ENCODE peak calls at places on chromosome 6, in eight cellular contexts. L is HT-29, K is amniotic stem cell, B is CMK, S is neural progenitor cell, V is NCI-H69, Z is cardiac fibroblast, R is NCI-H1105. H is an unnamed sample.

GRCh38 chr6:35900448-35900847 is 20.4 kb downstream of the SRPK1 start:
- DNase-seq in L (no peak), K (no peak), B (no peak), S (no peak), V (no peak), Z (no peak), R (no peak), H (no peak)

GRCh38 chr6:33807606-33808005 is 3.8 kb upstream of the MLN start:
- DNase-seq in L (no peak), K (no peak), B (no peak), S (no peak), V (no peak), Z (no peak), R (no peak), H (no peak)

GRCh38 chr6:151445482-151445881 is 6.4 kb downstream of the RMND1 start:
- DNase-seq in L (no peak), K (peak; percentile 45), B (no peak), S (no peak), V (no peak), Z (peak; percentile 85), R (no peak), H (no peak)

GRCh38 chr6:93282521-93283031 is 136.8 kb downstream of the EPHA7 start:
- DNase-seq in L (no peak), K (no peak), B (no peak), S (no peak), V (no peak), Z (no peak), R (no peak), H (peak; percentile 11)

GRCh38 chr6:160978141-160978926 is 13.2 kb upstream of the MAP3K4 start:
- DNase-seq in L (no peak), K (peak; percentile 21), B (no peak), S (no peak), V (no peak), Z (peak; percentile 42), R (no peak), H (no peak)

GRCh38 chr6:39100358-39100757 is 14.6 kb downstream of the SAYSD1 start:
- DNase-seq in L (no peak), K (no peak), B (no peak), S (no peak), V (no peak), Z (no peak), R (no peak), H (no peak)

GRCh38 chr6:159438106-159438505 is 254.9 kb downstream of the SOD2 start:
- DNase-seq in L (no peak), K (no peak), B (no peak), S (no peak), V (no peak), Z (no peak), R (no peak), H (no peak)

GRCh38 chr6:105902401-105903031 is 183.6 kb upstream of the PRDM1 start:
- DNase-seq in L (no peak), K (no peak), B (no peak), S (peak; percentile 63), V (peak; percentile 71), Z (no peak), R (peak; percentile 70), H (no peak)

GRCh38 chr6:20001286-20001685 is 164.1 kb downstream of the ID4 start:
- DNase-seq in L (no peak), K (no peak), B (no peak), S (no peak), V (peak; percentile 76), Z (no peak), R (peak; percentile 25), H (no peak)

GRCh38 chr6:105649192-105649591 is 246.3 kb upstream of the PREP start:
- DNase-seq in L (no peak), K (no peak), B (no peak), S (no peak), V (no peak), Z (no peak), R (no peak), H (no peak)

H was measured in adrenal gland.